ENCODE peak calls at places on chromosomes 5 and 9, in eight cellular contexts. J is neuronal stem cell, M is psoas muscle, O is PC-3, T is NCI-H2029, U is lung microvascular endothelial cell, R is A172, W is amniotic epithelial cell. I is an unnamed sample.

GRCh38 chr9:89722712-89723111 is 117.9 kb downstream of the GADD45G start:
- DNase-seq in M (no peak), O (no peak), U (no peak), T (no peak), W (no peak), J (no peak), R (no peak), I (no peak)

GRCh38 chr9:131276107-131276888 is at the start of gene FAM78A:
- DNase-seq in O (no peak), R (no peak), T (no peak), J (no peak), M (peak; percentile 59), W (no peak), U (peak; percentile 55), I (no peak)

GRCh38 chr5:2738156-2738699 is 13.2 kb downstream of the IRX2 start:
- DNase-seq in T (peak; percentile 94), W (no peak), M (no peak), U (no peak), J (no peak), R (no peak), O (no peak), I (no peak)

GRCh38 chr9:105219291-105219805 is 25.1 kb upstream of the SLC44A1 start:
- DNase-seq in J (no peak), O (no peak), W (no peak), U (no peak), M (no peak), T (no peak), R (no peak), I (no peak)

GRCh38 chr5:59007460-59008063 is 424.7 kb downstream of the RAB3C start:
- DNase-seq in J (no peak), T (no peak), O (peak; percentile 55), M (no peak), U (peak; percentile 26), W (no peak), R (peak; percentile 22), I (no peak)

GRCh38 chr9:4035809-4036208 is 264.1 kb downstream of the GLIS3 start:
- DNase-seq in R (no peak), T (no peak), W (peak; percentile 44), J (no peak), U (no peak), O (no peak), M (no peak), I (no peak)

GRCh38 chr5:140926903-140927573 is 939 bp downstream of the PCDHAC1 start:
- DNase-seq in J (peak; percentile 12), R (peak; percentile 31), T (peak; percentile 1), W (no peak), M (peak; percentile 19), O (peak; percentile 37), U (peak; percentile 11), I (no peak)

GRCh38 chr9:76634356-76635054 is 129.7 kb upstream of the PCA3 start:
- DNase-seq in U (peak; percentile 38), T (peak; percentile 17), J (no peak), O (peak; percentile 29), W (peak; percentile 92), R (peak; percentile 85), M (no peak), I (no peak)

GRCh38 chr5:108531367-108532211 is 149.7 kb upstream of the FBXL17 start:
- DNase-seq in W (peak; percentile 98), J (no peak), M (no peak), U (no peak), R (no peak), O (no peak), T (no peak), I (no peak)